ENCODE peak calls at places on chromosomes 4 and X, in six cellular contexts. E is NCI-H345; S is adipocyte; U is GM04503; W is CD4-positive, CD25-positive, alpha-beta regulatory T cell; Q is ELF-1. D is an unnamed sample.

GRCh38 chrX:115972717-115973116 is 197.8 kb upstream of the AGTR2 start:
- DNase-seq in E (no peak), S (no peak), U (no peak), W (no peak), Q (peak; percentile 60), D (no peak)

GRCh38 chrX:9379697-9380551 is 84.9 kb upstream of the TBL1X start:
- DNase-seq in E (peak; percentile 26), S (peak; percentile 30), U (no peak), W (peak; percentile 50), Q (no peak), D (no peak)

GRCh38 chrX:65034292-65034640 is 58.0 kb upstream of the ZC4H2 start:
- DNase-seq in E (no peak), S (no peak), U (no peak), W (no peak), Q (no peak), D (no peak)

GRCh38 chr4:122963222-122963621 is 40.8 kb upstream of the NUDT6 start:
- DNase-seq in E (no peak), S (peak; percentile 6), U (no peak), W (no peak), Q (no peak), D (no peak)

GRCh38 chr4:146134761-146135160 is 40.8 kb upstream of the LSM6 start:
- DNase-seq in E (peak; percentile 85), S (peak; percentile 44), U (no peak), W (no peak), Q (no peak), D (peak; percentile 83)

GRCh38 chr4:14719053-14719452 is 283.2 kb upstream of the CPEB2 start:
- DNase-seq in E (no peak), S (peak; percentile 38), U (no peak), W (peak; percentile 11), Q (peak; percentile 33), D (no peak)

GRCh38 chr4:42237010-42237409 is 84.6 kb upstream of the BEND4 start:
- DNase-seq in E (no peak), S (no peak), U (no peak), W (no peak), Q (no peak), D (no peak)

GRCh38 chr4:42768125-42768748 is 111.3 kb upstream of the ATP8A1 start:
- DNase-seq in E (peak; percentile 34), S (no peak), U (no peak), W (peak; percentile 14), Q (peak; percentile 76), D (no peak)

GRCh38 chrX:69503228-69503834 is 795 bp upstream of the NALF2 start:
- DNase-seq in E (peak; percentile 78), S (no peak), U (no peak), W (peak; percentile 3), Q (no peak), D (peak; percentile 77)

GRCh38 chr4:47349323-47349722 is 114.2 kb downstream of the COMMD8 start:
- DNase-seq in E (no peak), S (peak; percentile 36), U (no peak), W (no peak), Q (no peak), D (no peak)

GRCh38 chr4:123748806-123749205 is 352.2 kb downstream of the SPRY1 start:
- DNase-seq in E (no peak), S (no peak), U (no peak), W (no peak), Q (no peak), D (no peak)

GRCh38 chr4:56283394-56283793 is 103.9 kb downstream of the AASDH start:
- DNase-seq in E (no peak), S (no peak), U (no peak), W (no peak), Q (no peak), D (no peak)

GRCh38 chr4:22029803-22030202 is 81.2 kb upstream of the KCNIP4 start:
- DNase-seq in E (peak; percentile 92), S (no peak), U (no peak), W (no peak), Q (no peak), D (no peak)

GRCh38 chr4:48698029-48698901 is 81.8 kb downstream of the FRYL start:
- DNase-seq in E (no peak), S (peak; percentile 94), U (peak; percentile 68), W (no peak), Q (no peak), D (no peak)

GRCh38 chr4:101724093-101724492 is 66.4 kb upstream of the BANK1 start:
- DNase-seq in E (no peak), S (no peak), U (no peak), W (peak; percentile 25), Q (no peak), D (no peak)

GRCh38 chrX:50211510-50211909 is 6.9 kb downstream of the CCNB3 start:
- DNase-seq in E (no peak), S (peak; percentile 6), U (no peak), W (peak; percentile 18), Q (peak; percentile 65), D (peak; percentile 53)

GRCh38 chr4:159015862-159016261 is 87.0 kb upstream of the RAPGEF2 start:
- DNase-seq in E (no peak), S (peak; percentile 19), U (no peak), W (no peak), Q (no peak), D (no peak)

GRCh38 chrX:111270339-111270738 is at the start of gene CAPN6:
- DNase-seq in E (no peak), S (peak; percentile 19), U (no peak), W (no peak), Q (peak; percentile 82), D (no peak)

GRCh38 chr4:7426525-7427171 is 8.1 kb downstream of the PSAPL1 start:
- DNase-seq in E (no peak), S (no peak), U (no peak), W (no peak), Q (no peak), D (peak; percentile 75)

GRCh38 chrX:55488268-55488558 is 1.4 kb downstream of the USP51 start:
- DNase-seq in E (no peak), S (no peak), U (no peak), W (no peak), Q (no peak), D (no peak)

GRCh38 chr4:152929888-152930287 is 6.2 kb upstream of the FHDC1 start:
- DNase-seq in E (no peak), S (no peak), U (no peak), W (no peak), Q (no peak), D (no peak)

GRCh38 chrX:153875391-153876111 is 10.4 kb downstream of the L1CAM start:
- DNase-seq in E (no peak), S (peak; percentile 49), U (no peak), W (peak; percentile 34), Q (peak; percentile 94), D (peak; percentile 95)

GRCh38 chr4:60129740-60130139 is 1070.4 kb upstream of the ADGRL3 start:
- DNase-seq in E (no peak), S (no peak), U (no peak), W (no peak), Q (no peak), D (no peak)

GRCh38 chr4:12956026-12956425 is 528.1 kb downstream of the RAB28 start:
- DNase-seq in E (no peak), S (no peak), U (no peak), W (no peak), Q (no peak), D (no peak)

GRCh38 chrX:130878350-130879341 is 24.4 kb downstream of the ENOX2 start:
- DNase-seq in E (no peak), S (peak; percentile 76), U (peak; percentile 62), W (no peak), Q (no peak), D (no peak)

GRCh38 chrX:37834937-37835336 is 12.4 kb downstream of the DYNLT3 start:
- DNase-seq in E (no peak), S (no peak), U (no peak), W (no peak), Q (no peak), D (peak; percentile 21)

GRCh38 chr4:141389649-141390048 is 169.0 kb downstream of the ZNF330 start:
- DNase-seq in E (no peak), S (no peak), U (no peak), W (no peak), Q (no peak), D (no peak)

GRCh38 chr4:82774711-82775171 is 23.9 kb downstream of the SCD5 start:
- DNase-seq in E (no peak), S (peak; percentile 46), U (no peak), W (no peak), Q (peak; percentile 27), D (no peak)

GRCh38 chrX:8191022-8191421 is 20.0 kb upstream of the VCX2 start:
- DNase-seq in E (no peak), S (no peak), U (no peak), W (no peak), Q (peak; percentile 87), D (no peak)

GRCh38 chrX:36019164-36019563 is 99.6 kb downstream of the CFAP47 start:
- DNase-seq in E (no peak), S (no peak), U (no peak), W (no peak), Q (no peak), D (no peak)

GRCh38 chr4:169263791-169264392 is 6.9 kb downstream of the SH3RF1 start:
- DNase-seq in E (no peak), S (no peak), U (no peak), W (no peak), Q (no peak), D (no peak)

GRCh38 chrX:16695079-16695676 is 17.3 kb downstream of the CTPS2 start:
- DNase-seq in E (peak; percentile 35), S (peak; percentile 79), U (no peak), W (peak; percentile 63), Q (peak; percentile 72), D (peak; percentile 63)

D was measured in osteoblast.